ENCODE peak calls at places on chromosomes 1 and 21, in nine cellular contexts. C is endothelial cell, M is heart left ventricle, R is BE2C, L is sigmoid colon, Z is omental fat pad, U is GM10248, G is WERI-Rb-1, S is WTC11. B is an unnamed sample.

GRCh38 chr1:2554621-2555387 is 1.4 kb upstream of the TNFRSF14 start:
- DNase-seq in M (no peak), S (peak), R (no peak), U (peak), G (peak), Z (no peak), C (no peak), L (no peak), B (peak)

GRCh38 chr1:225677350-225678124 is 24.6 kb upstream of the ENAH start:
- DNase-seq in G (no peak), L (no peak), Z (no peak), M (peak), C (peak), U (no peak), R (no peak), S (peak), B (no peak)

GRCh38 chr1:245754463-245754961 is 599.7 kb downstream of the KIF26B start:
- DNase-seq in R (peak), L (no peak), G (no peak), S (no peak), Z (no peak), C (no peak), M (no peak), U (no peak), B (no peak)

GRCh38 chr1:243916160-243916559 is 66.1 kb upstream of the AKT3 start:
- DNase-seq in Z (no peak), G (no peak), U (no peak), M (no peak), S (no peak), L (no peak), R (no peak), C (no peak), B (no peak)

GRCh38 chr1:121418369-121419049 is 233.7 kb downstream of the SRGAP2C start:
- DNase-seq in R (no peak), G (no peak), L (no peak), S (peak), Z (no peak), C (no peak), U (no peak), M (no peak), B (no peak)

GRCh38 chr1:180988221-180988826 is 34.3 kb downstream of the STX6 start:
- DNase-seq in R (peak), S (no peak), U (no peak), G (no peak), C (no peak), M (no peak), Z (no peak), L (no peak), B (no peak)

GRCh38 chr1:43438576-43439120 is 15.1 kb downstream of the HYI start:
- DNase-seq in C (no peak), Z (no peak), U (no peak), S (no peak), L (peak), R (no peak), G (no peak), M (peak), B (no peak)

GRCh38 chr1:53580739-53581475 is 121.7 kb downstream of the DMRTB1 start:
- DNase-seq in G (peak), C (no peak), M (peak), R (no peak), Z (no peak), S (no peak), U (no peak), L (peak), B (no peak)

GRCh38 chr1:51569284-51570062 is 47.4 kb upstream of the OSBPL9 start:
- DNase-seq in G (peak), M (no peak), Z (no peak), U (no peak), L (no peak), S (no peak), R (no peak), C (no peak), B (peak)

GRCh38 chr1:114729782-114730181 is 13.2 kb upstream of the NRAS start:
- DNase-seq in C (no peak), L (no peak), U (no peak), Z (no peak), M (no peak), R (no peak), G (no peak), S (no peak), B (no peak)

GRCh38 chr1:169974067-169974466 is 80.4 kb upstream of the SCYL3 start:
- DNase-seq in U (no peak), Z (no peak), M (no peak), R (no peak), L (no peak), G (no peak), C (no peak), S (no peak), B (no peak)

GRCh38 chr1:208093754-208094719 is 150.1 kb downstream of the PLXNA2 start:
- DNase-seq in C (peak), L (peak), U (peak), M (peak), S (peak), G (peak), Z (peak), R (peak), B (peak)

GRCh38 chr1:25122747-25123146 is 109.6 kb downstream of the SYF2 start:
- DNase-seq in L (no peak), R (no peak), U (no peak), M (no peak), G (no peak), C (no peak), S (no peak), Z (no peak), B (no peak)

GRCh38 chr1:189616893-189617292 is 860.8 kb downstream of the BRINP3 start:
- DNase-seq in Z (no peak), R (peak), L (no peak), C (no peak), U (no peak), G (no peak), S (no peak), M (no peak), B (no peak)

GRCh38 chr1:244191581-244191980 is 140.5 kb downstream of the ZBTB18 start:
- DNase-seq in U (no peak), L (no peak), G (no peak), R (no peak), Z (no peak), C (no peak), M (no peak), S (no peak), B (no peak)

GRCh38 chr21:35737899-35738341 is 322.4 kb downstream of the SETD4 start:
- DNase-seq in M (no peak), S (no peak), L (peak), U (no peak), C (no peak), R (no peak), Z (no peak), G (no peak), B (no peak)

GRCh38 chr1:211621471-211622198 is 42.7 kb upstream of the SLC30A1 start:
- DNase-seq in M (no peak), Z (no peak), L (peak), S (no peak), U (no peak), R (no peak), G (no peak), C (no peak), B (no peak)

GRCh38 chr1:36323636-36324321 is at the start of gene EVA1B:
- DNase-seq in M (peak), C (peak), R (peak), Z (no peak), U (peak), S (peak), L (peak), G (peak), B (peak)

GRCh38 chr1:246269466-246269865 is 237.6 kb downstream of the SMYD3 start:
- DNase-seq in G (no peak), M (no peak), L (no peak), U (no peak), R (no peak), Z (no peak), C (no peak), S (no peak), B (no peak)

GRCh38 chr1:240827786-240828185 is 215.8 kb upstream of the GREM2 start:
- DNase-seq in G (no peak), U (no peak), L (no peak), S (no peak), C (no peak), R (no peak), Z (no peak), M (no peak), B (no peak)

GRCh38 chr21:34156957-34157356 is 83.6 kb downstream of the MRPS6 start:
- DNase-seq in C (no peak), S (no peak), L (peak), Z (no peak), M (no peak), U (no peak), R (no peak), G (no peak), B (no peak)

GRCh38 chr1:246106342-246106763 is 400.7 kb downstream of the SMYD3 start:
- DNase-seq in L (no peak), C (no peak), Z (no peak), M (no peak), G (no peak), S (no peak), U (no peak), R (no peak), B (no peak)

GRCh38 chr1:86200901-86201300 is 44.3 kb upstream of the COL24A1 start:
- DNase-seq in S (no peak), C (no peak), L (no peak), M (no peak), Z (no peak), R (no peak), U (no peak), G (no peak), B (no peak)

GRCh38 chr1:47478090-47478489 is 40.2 kb downstream of the FOXD2 start:
- DNase-seq in C (no peak), S (no peak), M (no peak), L (no peak), R (no peak), U (no peak), Z (no peak), G (no peak), B (no peak)

GRCh38 chr1:22654692-22655091 is 1.7 kb downstream of the C1QB start:
- DNase-seq in G (no peak), C (no peak), M (no peak), S (no peak), R (no peak), Z (no peak), U (no peak), L (no peak), B (no peak)

GRCh38 chr1:67256291-67257172 is 51.1 kb upstream of the IL12RB2 start:
- DNase-seq in L (no peak), S (no peak), C (no peak), U (no peak), Z (no peak), R (no peak), M (no peak), G (no peak), B (no peak)

GRCh38 chr1:119791377-119791776 is 19.9 kb downstream of the REG4 start:
- DNase-seq in L (no peak), U (no peak), Z (no peak), S (no peak), G (no peak), R (no peak), C (no peak), M (no peak), B (no peak)

GRCh38 chr1:163875927-163876320 is 554.2 kb downstream of the NUF2 start:
- DNase-seq in S (no peak), Z (no peak), R (no peak), G (no peak), U (no peak), L (no peak), C (no peak), M (no peak), B (no peak)

GRCh38 chr1:35885961-35886558 is 3.1 kb downstream of the AGO1 start:
- DNase-seq in L (no peak), S (peak), G (peak), R (no peak), C (peak), M (no peak), U (no peak), Z (no peak), B (no peak)

GRCh38 chr1:159214149-159214760 is 9.6 kb downstream of the ACKR1 start:
- DNase-seq in S (peak), L (no peak), C (peak), R (peak), U (peak), G (peak), Z (no peak), M (no peak), B (peak)

GRCh38 chr1:200252526-200252925 is 157.3 kb downstream of the ZNF281 start:
- DNase-seq in U (no peak), M (no peak), Z (no peak), R (no peak), C (no peak), S (no peak), L (no peak), G (no peak), B (no peak)

DNA sequence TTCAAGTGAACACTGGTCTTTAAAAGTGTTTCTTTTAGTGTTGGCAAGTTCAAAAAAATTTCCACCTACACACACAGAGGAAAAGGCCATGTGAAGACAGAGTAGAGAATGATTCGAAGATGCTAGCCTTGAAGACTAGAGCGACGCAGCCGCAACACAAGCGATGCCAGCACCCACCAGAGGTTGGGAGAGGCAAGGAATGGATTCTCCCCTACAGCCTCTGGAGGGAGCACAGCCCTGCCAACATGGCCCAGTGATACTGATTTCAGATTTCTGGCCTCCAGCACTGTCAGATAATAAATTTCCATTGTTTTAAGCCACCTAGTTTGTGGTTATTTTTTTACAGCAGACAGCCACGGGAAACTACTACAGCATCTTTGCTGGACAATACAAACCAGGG is 6.9 kb upstream of the ADAR start:
- DNase-seq in S (peak), R (no peak), U (no peak), C (no peak), Z (no peak), L (no peak), M (no peak), G (no peak), B (no peak)
- TF ChIP-seq CTCF in S (no peak), R (peak), U (no peak), C (no peak), Z (no peak), L (no peak), M (no peak), G (peak), B (no peak)

GRCh38 chr1:117586747-117587478 is 18.9 kb upstream of the TENT5C start:
- DNase-seq in R (no peak), U (no peak), M (no peak), C (no peak), G (no peak), S (no peak), Z (no peak), L (peak), B (no peak)
- TF ChIP-seq CTCF in R (no peak), U (no peak), M (no peak), C (no peak), G (peak), S (no peak), Z (no peak), L (no peak), B (no peak)

GRCh38 chr1:214584805-214585766 is 17.9 kb upstream of the CENPF start:
- DNase-seq in L (no peak), C (no peak), M (no peak), Z (no peak), R (no peak), G (no peak), S (no peak), U (peak), B (no peak)
- TF ChIP-seq CTCF in L (peak), C (peak), M (peak), Z (no peak), R (peak), G (peak), S (peak), U (peak), B (peak)

GRCh38 chr21:44932366-44933181 is 7.3 kb upstream of the SLX9 start:
- DNase-seq in G (peak), L (no peak), M (peak), U (peak), Z (no peak), R (peak), C (peak), S (no peak), B (peak)
- TF ChIP-seq CTCF in G (peak), L (no peak), M (peak), U (peak), Z (no peak), R (peak), C (no peak), S (no peak), B (peak)

DNA sequence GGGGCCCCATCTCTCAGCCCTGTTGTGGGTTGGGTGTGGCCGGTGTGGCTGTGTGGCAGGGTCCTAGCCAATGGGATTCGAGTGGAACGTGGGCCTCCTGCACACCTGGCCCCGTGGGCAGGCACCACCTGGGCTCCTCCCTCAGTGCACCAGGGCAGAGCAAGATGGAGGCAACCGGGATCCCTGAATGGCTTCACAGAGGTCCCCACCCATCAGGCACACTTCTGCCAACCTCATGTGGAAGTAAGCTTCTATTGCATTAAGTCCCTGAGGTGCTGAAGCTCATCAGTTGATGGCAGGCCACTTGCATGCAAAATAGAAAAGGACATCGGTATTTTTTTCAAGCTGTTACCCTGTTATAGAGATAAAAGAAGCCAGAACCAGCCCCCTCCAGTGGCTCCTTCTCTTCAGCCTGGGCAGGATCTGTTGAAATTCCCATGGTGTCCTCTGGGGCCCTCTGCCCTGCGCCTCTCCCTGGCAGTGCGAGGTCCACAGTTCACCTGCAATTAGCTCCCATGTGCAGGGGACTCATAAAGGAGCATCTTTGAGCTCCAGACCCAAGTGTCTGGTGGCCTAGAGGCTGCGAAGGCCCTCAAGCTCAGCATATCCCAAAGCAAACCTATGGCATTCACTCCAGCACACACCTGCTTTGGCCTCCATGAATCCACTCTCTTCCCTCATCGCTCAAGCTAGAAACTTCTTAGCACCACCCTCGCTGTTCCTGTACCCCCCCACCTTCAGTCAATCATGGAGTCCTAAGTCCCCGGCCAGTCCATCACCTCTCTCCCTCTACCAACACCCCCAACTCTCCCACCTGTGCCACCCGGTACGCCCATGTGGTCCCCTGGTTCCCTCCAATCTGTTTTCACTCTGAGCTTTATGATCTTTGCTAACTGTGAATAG is 2.1 kb upstream of the SLC45A1 start:
- DNase-seq in U (no peak), S (peak), Z (no peak), G (no peak), R (no peak), M (no peak), L (no peak), C (no peak), B (no peak)
- TF ChIP-seq CTCF in U (no peak), S (no peak), Z (no peak), G (no peak), R (peak), M (no peak), L (no peak), C (no peak), B (no peak)

DNA sequence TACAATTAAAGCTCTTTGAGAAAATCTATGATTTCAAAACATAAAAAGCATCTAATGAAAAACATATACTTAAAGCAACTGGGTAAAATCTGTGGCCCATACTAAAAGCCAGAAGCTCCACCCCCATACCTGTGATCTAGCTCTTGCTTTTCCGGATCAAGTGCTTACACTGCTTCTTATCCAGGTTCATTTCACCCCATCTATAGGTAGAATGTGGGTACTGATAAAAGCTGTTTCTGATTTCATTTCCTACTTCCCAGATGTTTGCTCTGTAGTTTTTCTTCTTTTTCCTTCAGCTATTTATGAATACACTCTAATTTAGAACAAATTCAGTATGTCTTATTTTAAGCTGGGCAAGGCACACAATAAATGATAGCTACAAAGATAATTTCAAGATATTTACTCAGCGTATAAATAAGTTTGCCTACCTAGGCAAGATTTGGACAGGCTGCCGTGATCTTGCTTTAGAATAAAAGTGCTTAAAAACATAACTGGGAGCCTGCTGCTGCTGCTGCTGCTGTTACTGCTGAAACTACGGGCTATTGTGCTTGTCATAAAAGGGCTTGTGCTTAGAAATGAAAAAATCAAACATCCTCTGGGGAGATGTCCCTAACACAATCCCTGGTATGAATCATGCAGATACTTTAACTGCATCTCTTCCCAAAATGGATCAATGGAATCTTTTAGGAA is 2.1 kb downstream of the SIPA1L2 start:
- DNase-seq in M (no peak), L (no peak), C (no peak), S (no peak), U (no peak), G (peak), R (no peak), Z (no peak), B (no peak)
- TF ChIP-seq CTCF in M (peak), L (no peak), C (peak), S (no peak), U (no peak), G (peak), R (peak), Z (no peak), B (peak)

DNA sequence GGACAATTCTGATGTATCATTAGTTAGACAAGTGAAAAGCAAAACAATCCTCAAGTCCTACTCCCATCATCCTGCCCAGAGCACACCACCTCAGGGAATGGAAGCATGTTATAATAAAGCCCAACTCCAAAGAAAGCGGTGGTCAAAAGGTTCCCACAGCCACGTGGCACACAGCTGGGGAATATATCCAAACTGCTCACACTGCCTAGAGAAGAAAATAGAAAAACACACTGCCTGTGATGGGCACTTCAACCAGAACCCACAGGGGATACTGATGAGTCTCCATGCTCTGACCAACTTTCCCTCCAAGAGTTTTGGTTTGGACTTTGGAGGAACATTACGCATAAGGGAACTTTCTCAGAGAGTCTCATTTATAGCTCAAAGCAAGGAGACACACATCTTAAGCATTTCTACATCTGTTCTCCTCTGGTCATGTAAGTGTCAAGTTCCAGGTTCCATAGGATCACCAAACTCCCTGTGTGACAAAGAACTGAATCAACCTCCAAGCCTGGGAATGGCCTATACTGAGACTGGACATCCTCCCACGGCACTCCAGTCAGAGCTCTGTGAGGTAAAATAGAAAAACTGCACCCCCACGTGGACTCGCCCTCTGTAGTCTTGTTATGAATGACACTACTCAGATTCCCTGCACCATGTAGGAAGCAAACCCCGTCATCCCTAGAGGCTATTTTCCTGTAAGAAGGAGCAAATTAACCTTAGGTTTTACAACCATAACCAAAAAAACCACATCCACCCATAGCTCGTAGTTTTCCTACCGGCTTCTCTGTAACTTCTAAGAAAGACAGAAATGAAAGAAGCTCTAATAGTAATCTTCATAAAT is 12.2 kb downstream of the DSTYK start:
- DNase-seq in S (no peak), L (no peak), U (no peak), M (no peak), C (no peak), Z (no peak), R (no peak), G (no peak), B (no peak)
- TF ChIP-seq CTCF in S (no peak), L (no peak), U (peak), M (no peak), C (no peak), Z (no peak), R (no peak), G (no peak), B (no peak)

GRCh38 chr1:34415140-34415539 is 238.4 kb downstream of the C1orf94 start:
- DNase-seq in U (no peak), C (no peak), Z (no peak), M (no peak), S (no peak), L (no peak), G (no peak), R (no peak), B (no peak)
- TF ChIP-seq CTCF in U (no peak), C (no peak), Z (no peak), M (no peak), S (no peak), L (no peak), G (no peak), R (no peak), B (no peak)